ENCODE peak calls at places on chromosome 22, in ten cellular contexts. One of them, this sample, is unnamed. For H3K4me1, the result is how much of the 10 kb centered on the place peaks cover.

GRCh38 chr22:20080445-20080775 is 369 bp downstream of the DGCR8 start:
- DNase-seq in HCT116: no peak
- DNase-seq in upper lobe of left lung: peak
- DNase-seq in tibial artery: peak
- DNase-seq in stomach: peak
- DNase-seq in SJCRH30: peak
- DNase-seq in lung: peak
- DNase-seq in CD8-positive, alpha-beta memory T cell: peak
- DNase-seq in kidney: peak
- DNase-seq in ovary: peak
- DNase-seq in this sample: peak

GRCh38 chr22:37202001-37202555 is 10.2 kb downstream of the SSTR3 start:
- DNase-seq in tibial artery: peak
- DNase-seq in kidney: peak
- DNase-seq in CD8-positive, alpha-beta memory T cell: no peak
- DNase-seq in stomach: no peak
- DNase-seq in SJCRH30: no peak
- DNase-seq in ovary: no peak
- DNase-seq in lung: no peak
- DNase-seq in upper lobe of left lung: no peak
- DNase-seq in HCT116: no peak
- DNase-seq in this sample: no peak

GRCh38 chr22:47797546-47797945 is 1035.1 kb downstream of the TBC1D22A start:
- DNase-seq in SJCRH30: no peak
- DNase-seq in CD8-positive, alpha-beta memory T cell: no peak
- DNase-seq in tibial artery: no peak
- DNase-seq in kidney: no peak
- DNase-seq in stomach: no peak
- DNase-seq in lung: no peak
- DNase-seq in upper lobe of left lung: no peak
- DNase-seq in ovary: no peak
- DNase-seq in HCT116: no peak
- DNase-seq in this sample: no peak

GRCh38 chr22:27193215-27193614 is 535.8 kb downstream of the MIAT start:
- DNase-seq in HCT116: no peak
- DNase-seq in upper lobe of left lung: no peak
- DNase-seq in lung: no peak
- DNase-seq in CD8-positive, alpha-beta memory T cell: no peak
- DNase-seq in SJCRH30: no peak
- DNase-seq in ovary: no peak
- DNase-seq in stomach: no peak
- DNase-seq in kidney: no peak
- DNase-seq in tibial artery: no peak
- DNase-seq in this sample: no peak

GRCh38 chr22:50361222-50361621 is 18.1 kb downstream of the PPP6R2 start:
- DNase-seq in stomach: no peak
- DNase-seq in SJCRH30: no peak
- DNase-seq in CD8-positive, alpha-beta memory T cell: no peak
- DNase-seq in upper lobe of left lung: no peak
- DNase-seq in lung: no peak
- DNase-seq in ovary: no peak
- DNase-seq in HCT116: no peak
- DNase-seq in tibial artery: no peak
- DNase-seq in kidney: no peak
- DNase-seq in this sample: no peak

GRCh38 chr22:48799227-48799970 is 1028.3 kb downstream of the BRD1 start:
- DNase-seq in HCT116: no peak
- DNase-seq in ovary: no peak
- DNase-seq in stomach: no peak
- DNase-seq in upper lobe of left lung: no peak
- DNase-seq in kidney: no peak
- DNase-seq in CD8-positive, alpha-beta memory T cell: no peak
- DNase-seq in lung: no peak
- DNase-seq in SJCRH30: no peak
- DNase-seq in tibial artery: no peak
- DNase-seq in this sample: no peak

GRCh38 chr22:44801476-44801875 is 49.1 kb downstream of the ARHGAP8 start:
- DNase-seq in tibial artery: no peak
- DNase-seq in kidney: peak
- DNase-seq in HCT116: no peak
- DNase-seq in ovary: no peak
- DNase-seq in upper lobe of left lung: no peak
- DNase-seq in lung: no peak
- DNase-seq in stomach: no peak
- DNase-seq in SJCRH30: peak
- DNase-seq in CD8-positive, alpha-beta memory T cell: no peak
- DNase-seq in this sample: no peak

GRCh38 chr22:42471441-42471840 is 39.2 kb upstream of the NFAM1 start:
- DNase-seq in stomach: no peak
- DNase-seq in CD8-positive, alpha-beta memory T cell: no peak
- DNase-seq in tibial artery: no peak
- DNase-seq in HCT116: no peak
- DNase-seq in upper lobe of left lung: no peak
- DNase-seq in lung: no peak
- DNase-seq in SJCRH30: no peak
- DNase-seq in kidney: peak
- DNase-seq in ovary: no peak
- DNase-seq in this sample: no peak

GRCh38 chr22:17910561-17911311 is 113.6 kb downstream of the MICAL3 start:
- DNase-seq in HCT116: no peak
- DNase-seq in lung: no peak
- DNase-seq in tibial artery: peak
- DNase-seq in stomach: no peak
- DNase-seq in CD8-positive, alpha-beta memory T cell: no peak
- DNase-seq in ovary: peak
- DNase-seq in kidney: peak
- DNase-seq in upper lobe of left lung: no peak
- DNase-seq in SJCRH30: peak
- DNase-seq in this sample: peak

GRCh38 chr22:26295583-26296126 is 126.4 kb downstream of the SEZ6L start:
- DNase-seq in kidney: no peak
- DNase-seq in CD8-positive, alpha-beta memory T cell: no peak
- DNase-seq in HCT116: no peak
- DNase-seq in ovary: no peak
- DNase-seq in tibial artery: no peak
- DNase-seq in lung: no peak
- DNase-seq in SJCRH30: no peak
- DNase-seq in stomach: no peak
- DNase-seq in upper lobe of left lung: no peak
- DNase-seq in this sample: no peak

GRCh38 chr22:23840026-23840425 is 1.2 kb upstream of the DERL3 start:
- DNase-seq in ovary: no peak
- DNase-seq in stomach: no peak
- DNase-seq in CD8-positive, alpha-beta memory T cell: no peak
- DNase-seq in HCT116: no peak
- DNase-seq in lung: no peak
- DNase-seq in tibial artery: no peak
- DNase-seq in upper lobe of left lung: no peak
- DNase-seq in kidney: no peak
- DNase-seq in SJCRH30: no peak
- DNase-seq in this sample: no peak

GRCh38 chr22:31897842-31898241 is 46.5 kb upstream of the YWHAH start:
- DNase-seq in kidney: no peak
- DNase-seq in HCT116: no peak
- DNase-seq in ovary: no peak
- DNase-seq in SJCRH30: no peak
- DNase-seq in CD8-positive, alpha-beta memory T cell: no peak
- DNase-seq in tibial artery: no peak
- DNase-seq in upper lobe of left lung: no peak
- DNase-seq in lung: no peak
- DNase-seq in stomach: no peak
- DNase-seq in this sample: no peak
- H3K27ac ChIP-seq in kidney: no peak
- H3K27ac ChIP-seq in HCT116: no peak
- H3K27ac ChIP-seq in ovary: no peak
- H3K27ac ChIP-seq in SJCRH30: no peak
- H3K27ac ChIP-seq in CD8-positive, alpha-beta memory T cell: no peak
- H3K27ac ChIP-seq in tibial artery: no peak
- H3K27ac ChIP-seq in upper lobe of left lung: no peak
- H3K27ac ChIP-seq in lung: no peak
- H3K27ac ChIP-seq in stomach: no peak
- H3K27ac ChIP-seq in this sample: no peak

GRCh38 chr22:22400099-22400498 is 108.4 kb downstream of the ZNF280B start:
- DNase-seq in stomach: no peak
- DNase-seq in upper lobe of left lung: no peak
- DNase-seq in tibial artery: no peak
- DNase-seq in SJCRH30: no peak
- DNase-seq in CD8-positive, alpha-beta memory T cell: no peak
- DNase-seq in HCT116: no peak
- DNase-seq in kidney: no peak
- DNase-seq in lung: no peak
- DNase-seq in ovary: no peak
- DNase-seq in this sample: no peak

GRCh38 chr22:22397292-22397870 is 111.2 kb downstream of the ZNF280B start:
- DNase-seq in upper lobe of left lung: no peak
- DNase-seq in SJCRH30: peak
- DNase-seq in lung: no peak
- DNase-seq in ovary: peak
- DNase-seq in kidney: no peak
- DNase-seq in stomach: no peak
- DNase-seq in tibial artery: peak
- DNase-seq in CD8-positive, alpha-beta memory T cell: no peak
- DNase-seq in HCT116: peak
- DNase-seq in this sample: no peak

GRCh38 chr22:22396741-22397291 is 111.7 kb downstream of the ZNF280B start:
- DNase-seq in SJCRH30: no peak
- DNase-seq in stomach: no peak
- DNase-seq in kidney: no peak
- DNase-seq in lung: no peak
- DNase-seq in HCT116: no peak
- DNase-seq in upper lobe of left lung: no peak
- DNase-seq in CD8-positive, alpha-beta memory T cell: no peak
- DNase-seq in ovary: no peak
- DNase-seq in tibial artery: no peak
- DNase-seq in this sample: no peak

GRCh38 chr22:22398530-22399327 is 109.8 kb downstream of the ZNF280B start:
- DNase-seq in stomach: no peak
- DNase-seq in kidney: no peak
- DNase-seq in HCT116: no peak
- DNase-seq in CD8-positive, alpha-beta memory T cell: no peak
- DNase-seq in SJCRH30: no peak
- DNase-seq in upper lobe of left lung: no peak
- DNase-seq in tibial artery: no peak
- DNase-seq in ovary: no peak
- DNase-seq in lung: no peak
- DNase-seq in this sample: no peak

DNA sequence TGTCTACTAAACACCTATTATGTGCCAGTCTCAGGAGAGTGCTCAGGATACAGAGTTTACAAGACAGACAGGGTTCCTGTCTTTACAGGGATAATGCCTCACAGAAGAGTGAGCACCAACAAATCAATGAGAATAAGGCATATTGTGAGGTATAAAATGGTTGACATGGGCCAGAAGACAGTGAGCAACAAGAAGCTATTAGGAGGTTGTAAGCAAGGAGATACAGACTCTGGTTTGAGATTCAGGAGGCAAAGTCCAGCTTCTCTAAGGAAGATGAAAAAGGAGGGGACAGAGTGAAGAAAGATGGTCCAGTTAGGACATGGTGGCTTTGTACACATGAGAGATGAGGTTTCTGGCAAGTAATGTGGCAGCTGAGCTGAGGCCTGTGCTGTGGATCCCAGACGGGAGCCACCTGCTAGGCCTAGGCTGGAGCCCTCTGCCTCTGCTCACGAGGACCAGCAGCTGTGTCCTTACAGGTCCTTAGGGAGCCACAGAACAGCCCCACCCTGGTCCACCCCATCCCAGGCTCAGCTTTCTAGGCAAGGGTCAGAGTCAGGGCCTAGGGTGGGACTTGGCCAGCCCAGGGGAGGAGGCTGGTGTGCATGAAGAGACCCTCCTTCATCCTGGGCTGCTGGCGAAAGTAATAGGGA is 110.5 kb downstream of the ZNF280B start:
- DNase-seq in HCT116: no peak
- DNase-seq in stomach: no peak
- DNase-seq in upper lobe of left lung: no peak
- DNase-seq in CD8-positive, alpha-beta memory T cell: no peak
- DNase-seq in lung: no peak
- DNase-seq in tibial artery: no peak
- DNase-seq in ovary: no peak
- DNase-seq in kidney: no peak
- DNase-seq in SJCRH30: peak
- DNase-seq in this sample: no peak
- H3K4me1 ChIP-seq in HCT116: under half
- H3K4me1 ChIP-seq in stomach: under half
- H3K4me1 ChIP-seq in upper lobe of left lung: under half
- H3K4me1 ChIP-seq in CD8-positive, alpha-beta memory T cell: under half
- H3K4me1 ChIP-seq in lung: under half
- H3K4me1 ChIP-seq in tibial artery: under half
- H3K4me1 ChIP-seq in ovary: under half
- H3K4me1 ChIP-seq in kidney: under half
- H3K4me1 ChIP-seq in SJCRH30: under half
- H3K4me1 ChIP-seq in this sample: under half

DNA sequence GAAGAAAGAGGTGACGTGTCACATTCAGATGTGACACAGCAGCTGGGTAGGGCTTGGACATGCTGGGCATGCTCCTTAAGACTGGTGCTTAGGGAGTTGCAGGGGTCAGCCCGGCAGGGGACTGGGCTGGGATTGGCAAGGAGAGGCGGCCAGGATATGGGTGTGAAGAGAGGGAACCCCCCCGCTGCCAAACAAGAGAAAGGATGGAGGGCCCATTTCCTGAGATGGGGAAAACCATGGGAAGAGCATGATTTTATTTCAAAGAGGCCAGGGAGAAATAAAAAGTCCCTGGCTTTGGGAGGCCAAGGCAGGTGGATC is 5.3 kb downstream of the ATF4 start:
- DNase-seq in SJCRH30: no peak
- DNase-seq in tibial artery: no peak
- DNase-seq in ovary: no peak
- DNase-seq in upper lobe of left lung: no peak
- DNase-seq in kidney: peak
- DNase-seq in HCT116: no peak
- DNase-seq in lung: no peak
- DNase-seq in CD8-positive, alpha-beta memory T cell: no peak
- DNase-seq in stomach: no peak
- DNase-seq in this sample: no peak
- H3K27ac ChIP-seq in SJCRH30: no peak
- H3K27ac ChIP-seq in tibial artery: peak
- H3K27ac ChIP-seq in ovary: no peak
- H3K27ac ChIP-seq in upper lobe of left lung: peak
- H3K27ac ChIP-seq in kidney: no peak
- H3K27ac ChIP-seq in HCT116: peak
- H3K27ac ChIP-seq in lung: no peak
- H3K27ac ChIP-seq in CD8-positive, alpha-beta memory T cell: no peak
- H3K27ac ChIP-seq in stomach: peak
- H3K27ac ChIP-seq in this sample: no peak

DNA sequence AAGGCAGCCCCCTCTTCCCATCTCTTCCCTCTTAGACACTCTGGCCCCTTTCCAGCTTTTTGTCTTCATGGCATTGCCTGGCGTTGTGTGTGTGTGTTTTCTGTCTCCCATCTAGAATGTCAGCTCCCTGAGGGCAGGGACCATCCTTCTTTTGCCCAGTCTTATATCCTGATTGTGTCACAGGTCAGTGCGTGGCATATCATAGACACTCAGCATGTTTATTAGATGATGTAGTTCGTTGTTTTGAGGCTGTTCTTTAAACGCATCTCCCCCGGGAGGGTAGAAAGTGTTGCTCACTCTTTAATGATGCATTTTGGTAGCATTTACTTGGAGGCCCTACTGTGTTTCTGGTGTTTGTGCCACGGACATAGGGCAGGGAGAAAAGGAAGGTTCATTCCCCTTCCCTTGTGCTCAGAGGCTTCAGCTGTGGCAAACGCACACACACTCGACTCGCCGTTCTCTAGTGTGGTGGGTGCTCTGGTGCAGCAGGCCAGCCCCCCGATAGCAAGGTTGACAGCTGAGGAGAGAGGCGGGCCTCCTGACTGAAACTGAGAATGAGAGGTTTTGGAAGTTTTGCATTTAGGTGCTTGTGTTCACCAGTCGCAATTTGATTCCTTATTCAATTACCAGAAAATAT is 60.2 kb downstream of the TNRC6B start:
- DNase-seq in HCT116: no peak
- DNase-seq in kidney: no peak
- DNase-seq in tibial artery: no peak
- DNase-seq in CD8-positive, alpha-beta memory T cell: no peak
- DNase-seq in stomach: no peak
- DNase-seq in ovary: no peak
- DNase-seq in lung: no peak
- DNase-seq in SJCRH30: no peak
- DNase-seq in upper lobe of left lung: no peak
- DNase-seq in this sample: no peak
- H3K4me1 ChIP-seq in HCT116: under half
- H3K4me1 ChIP-seq in kidney: under half
- H3K4me1 ChIP-seq in tibial artery: under half
- H3K4me1 ChIP-seq in CD8-positive, alpha-beta memory T cell: half or more
- H3K4me1 ChIP-seq in stomach: under half
- H3K4me1 ChIP-seq in ovary: under half
- H3K4me1 ChIP-seq in lung: under half
- H3K4me1 ChIP-seq in SJCRH30: under half
- H3K4me1 ChIP-seq in upper lobe of left lung: half or more
- H3K4me1 ChIP-seq in this sample: under half